ENCODE peak calls at places on chromosomes 11 and 22, in five cellular contexts. One of them, this sample, is unnamed.

GRCh38 chr11:34997872-34998548 is 81.6 kb downstream of the PDHX start:
- DNase-seq in AG04450: no peak
- DNase-seq in WTC11: no peak
- DNase-seq in NCI-H1105 treated with DMSO at 0.1 percent for 48 hours: peak
- DNase-seq in SW480: peak
- DNase-seq in this sample: peak

GRCh38 chr22:21643533-21644357 is 1.6 kb downstream of the SDF2L1 start:
- DNase-seq in AG04450: no peak
- DNase-seq in WTC11: no peak
- DNase-seq in NCI-H1105 treated with DMSO at 0.1 percent for 48 hours: no peak
- DNase-seq in SW480: no peak
- DNase-seq in this sample: no peak

GRCh38 chr11:62487698-62488551 is 58.7 kb downstream of the AHNAK start:
- DNase-seq in AG04450: no peak
- DNase-seq in WTC11: no peak
- DNase-seq in NCI-H1105 treated with DMSO at 0.1 percent for 48 hours: peak
- DNase-seq in SW480: no peak
- DNase-seq in this sample: no peak

GRCh38 chr11:134228625-134229024 is 4.2 kb downstream of the VPS26B start:
- DNase-seq in AG04450: no peak
- DNase-seq in WTC11: no peak
- DNase-seq in NCI-H1105 treated with DMSO at 0.1 percent for 48 hours: no peak
- DNase-seq in SW480: no peak
- DNase-seq in this sample: no peak

GRCh38 chr22:39401301-39401631 is 1.7 kb downstream of the TAB1 start:
- DNase-seq in AG04450: no peak
- DNase-seq in WTC11: no peak
- DNase-seq in NCI-H1105 treated with DMSO at 0.1 percent for 48 hours: no peak
- DNase-seq in SW480: no peak
- DNase-seq in this sample: no peak

GRCh38 chr11:107898270-107898669 is 30.0 kb upstream of the RAB39A start:
- DNase-seq in AG04450: peak
- DNase-seq in WTC11: no peak
- DNase-seq in NCI-H1105 treated with DMSO at 0.1 percent for 48 hours: no peak
- DNase-seq in SW480: peak
- DNase-seq in this sample: peak

GRCh38 chr22:38212442-38212841 is 10.6 kb downstream of the MAFF start:
- DNase-seq in AG04450: no peak
- DNase-seq in WTC11: no peak
- DNase-seq in NCI-H1105 treated with DMSO at 0.1 percent for 48 hours: no peak
- DNase-seq in SW480: no peak
- DNase-seq in this sample: no peak

GRCh38 chr11:8344346-8344745 is 80.7 kb upstream of the LMO1 start:
- DNase-seq in AG04450: no peak
- DNase-seq in WTC11: no peak
- DNase-seq in NCI-H1105 treated with DMSO at 0.1 percent for 48 hours: no peak
- DNase-seq in SW480: no peak
- DNase-seq in this sample: no peak

GRCh38 chr22:23495614-23496444 is 84.3 kb downstream of the IGLL1 start:
- DNase-seq in AG04450: no peak
- DNase-seq in WTC11: no peak
- DNase-seq in NCI-H1105 treated with DMSO at 0.1 percent for 48 hours: no peak
- DNase-seq in SW480: no peak
- DNase-seq in this sample: no peak

GRCh38 chr11:6377902-6378694 is 12.2 kb upstream of the SMPD1 start:
- DNase-seq in AG04450: no peak
- DNase-seq in WTC11: no peak
- DNase-seq in NCI-H1105 treated with DMSO at 0.1 percent for 48 hours: no peak
- DNase-seq in SW480: no peak
- DNase-seq in this sample: no peak

GRCh38 chr22:28172948-28173360 is 253.9 kb upstream of the PITPNB start:
- DNase-seq in AG04450: no peak
- DNase-seq in WTC11: no peak
- DNase-seq in NCI-H1105 treated with DMSO at 0.1 percent for 48 hours: peak
- DNase-seq in SW480: peak
- DNase-seq in this sample: no peak

GRCh38 chr11:35602160-35602793 is 16.0 kb upstream of the FJX1 start:
- DNase-seq in AG04450: no peak
- DNase-seq in WTC11: no peak
- DNase-seq in NCI-H1105 treated with DMSO at 0.1 percent for 48 hours: no peak
- DNase-seq in SW480: no peak
- DNase-seq in this sample: no peak